ENCODE peak calls at places on chromosomes 3 and 15, in nine cellular contexts. W is aorta; A is NCI-H748 treated with DMSO at 0.1 percent for 48 hours; T is HFFc6; S is WTC11; Z is activated T-cell treated with anti-CD3 and anti-CD28 coated beads, Interleukin-2, amount 50 U/mL, for 72 hours; P is memory B cell; I is retinal pigment epithelial cell; G is GM12865. C is an unnamed sample.

GRCh38 chr15:92714457-92715401 is 59.2 kb upstream of the FAM174B start:
- DNase-seq in Z (peak; percentile 84), S (peak; percentile 82), I (peak; percentile 21), P (peak; percentile 72), W (peak; percentile 91), G (peak; percentile 67), A (peak; percentile 60), T (peak; percentile 57), C (peak; percentile 88)

GRCh38 chr3:52352566-52352965 is 36.4 kb downstream of the DNAH1 start:
- DNase-seq in T (no peak), W (peak; percentile 64), G (no peak), S (no peak), A (no peak), Z (no peak), I (no peak), P (no peak), C (no peak)

GRCh38 chr3:128853826-128854225 is 25.6 kb upstream of the ACAD9 start:
- DNase-seq in W (no peak), G (no peak), A (no peak), P (no peak), Z (no peak), S (no peak), I (no peak), T (no peak), C (no peak)

GRCh38 chr3:130896101-130896500 is 2.2 kb downstream of the ATP2C1 start:
- DNase-seq in A (no peak), S (no peak), Z (no peak), P (no peak), T (no peak), G (peak; percentile 56), I (no peak), W (no peak), C (no peak)

GRCh38 chr3:123686254-123686653 is 101.4 kb upstream of the HACD2 start:
- DNase-seq in I (no peak), S (no peak), T (no peak), Z (no peak), P (no peak), G (no peak), A (no peak), W (no peak), C (no peak)

GRCh38 chr3:52854013-52854412 is 19.2 kb upstream of the MUSTN1 start:
- DNase-seq in A (no peak), W (no peak), P (no peak), G (no peak), T (no peak), I (no peak), Z (no peak), S (no peak), C (no peak)

GRCh38 chr3:183151086-183151485 is 11.4 kb downstream of the LAMP3 start:
- DNase-seq in P (no peak), T (no peak), Z (no peak), G (no peak), I (no peak), A (no peak), S (no peak), W (no peak), C (no peak)

GRCh38 chr3:114454592-114455251 is 160.9 kb downstream of the TIGIT start:
- DNase-seq in W (no peak), S (no peak), Z (no peak), A (no peak), T (no peak), G (peak; percentile 65), I (no peak), P (peak; percentile 44), C (no peak)

GRCh38 chr3:192869131-192870027 is 48.3 kb downstream of the MB21D2 start:
- DNase-seq in A (no peak), P (no peak), G (no peak), S (no peak), Z (no peak), T (peak; percentile 72), I (no peak), W (no peak), C (no peak)

GRCh38 chr15:58457466-58457965 is 25.7 kb downstream of the LIPC start:
- DNase-seq in I (no peak), Z (peak; percentile 72), G (peak; percentile 88), A (no peak), W (no peak), P (no peak), T (peak; percentile 86), S (no peak), C (no peak)

GRCh38 chr15:85745525-85745924 is 49.2 kb downstream of the KLHL25 start:
- DNase-seq in Z (no peak), P (no peak), I (no peak), S (no peak), A (no peak), G (no peak), W (peak; percentile 67), T (no peak), C (no peak)

GRCh38 chr3:58151637-58152036 is 59.1 kb downstream of the DNASE1L3 start:
- DNase-seq in W (no peak), S (no peak), A (no peak), I (no peak), T (no peak), Z (no peak), P (no peak), G (no peak), C (no peak)

GRCh38 chr3:66076861-66077495 is 38.3 kb upstream of the MAGI1 start:
- DNase-seq in I (peak; percentile 33), S (no peak), G (no peak), Z (no peak), A (no peak), T (peak; percentile 63), P (no peak), W (no peak), C (no peak)

GRCh38 chr15:80317389-80318169 is 65.6 kb upstream of the CTXND1 start:
- DNase-seq in P (no peak), G (peak; percentile 57), Z (peak; percentile 8), W (no peak), A (no peak), T (peak; percentile 95), S (no peak), I (no peak), C (no peak)

GRCh38 chr3:115347737-115348136 is 200.6 kb upstream of the ZBTB20 start:
- DNase-seq in W (no peak), G (no peak), Z (no peak), I (no peak), P (no peak), S (no peak), A (no peak), T (no peak), C (no peak)

GRCh38 chr15:63043391-63044076 is 987 bp downstream of the TPM1 start:
- DNase-seq in T (no peak), G (no peak), Z (peak; percentile 15), S (no peak), A (no peak), I (no peak), W (peak; percentile 80), P (peak; percentile 54), C (peak; percentile 93)

GRCh38 chr3:171565671-171566070 is 105.5 kb upstream of the TNIK start:
- DNase-seq in I (no peak), G (no peak), W (no peak), Z (no peak), T (peak; percentile 31), A (no peak), P (no peak), S (no peak), C (no peak)

GRCh38 chr3:128988286-128988685 is 5.6 kb downstream of the CFAP92 start:
- DNase-seq in P (no peak), A (no peak), G (no peak), W (no peak), Z (no peak), I (no peak), S (no peak), T (no peak), C (no peak)

GRCh38 chr3:8885806-8886205 is 77.5 kb downstream of the RAD18 start:
- DNase-seq in S (no peak), Z (no peak), T (peak; percentile 40), G (no peak), A (no peak), P (no peak), W (no peak), I (no peak), C (no peak)

GRCh38 chr3:117036259-117036799 is 326.8 kb downstream of the TUSC7 start:
- DNase-seq in Z (no peak), G (no peak), A (no peak), I (no peak), W (no peak), S (no peak), T (peak; percentile 60), P (no peak), C (no peak)

GRCh38 chr3:69189487-69189886 is 67.1 kb upstream of the LMOD3 start:
- DNase-seq in G (no peak), T (no peak), S (no peak), P (no peak), I (no peak), W (no peak), A (no peak), Z (no peak), C (no peak)

GRCh38 chr3:12470111-12470510 is 14.2 kb upstream of the TSEN2 start:
- DNase-seq in Z (no peak), T (peak; percentile 36), W (no peak), P (no peak), S (no peak), A (no peak), I (no peak), G (no peak), C (no peak)

GRCh38 chr3:18580268-18580667 is 155.1 kb upstream of the SATB1 start:
- DNase-seq in I (no peak), A (peak; percentile 84), S (no peak), W (no peak), T (no peak), G (no peak), Z (no peak), P (no peak), C (no peak)

GRCh38 chr3:159763466-159764210 is 225.0 kb upstream of the IL12A start:
- DNase-seq in P (peak; percentile 21), T (peak; percentile 84), I (no peak), G (peak; percentile 63), W (peak; percentile 93), Z (peak; percentile 47), A (peak; percentile 56), S (peak; percentile 81), C (peak; percentile 83)

GRCh38 chr15:64460737-64461576 is 579 bp downstream of the ZNF609 start:
- DNase-seq in G (peak; percentile 63), W (peak; percentile 78), P (peak; percentile 24), A (peak; percentile 45), T (peak; percentile 85), Z (peak; percentile 48), I (no peak), S (peak; percentile 33), C (peak; percentile 34)

GRCh38 chr3:158382479-158382878 is 188.5 kb upstream of the MLF1 start:
- DNase-seq in I (no peak), T (no peak), G (no peak), P (no peak), W (no peak), Z (no peak), A (no peak), S (no peak), C (no peak)

GRCh38 chr3:197362086-197362485 is 63.7 kb upstream of the DLG1 start:
- DNase-seq in I (no peak), A (no peak), Z (no peak), T (no peak), P (no peak), G (no peak), W (no peak), S (no peak), C (no peak)

GRCh38 chr15:50506121-50506520 is 40.3 kb downstream of the USP50 start:
- DNase-seq in Z (no peak), A (no peak), S (peak; percentile 60), W (no peak), T (no peak), I (peak; percentile 28), G (no peak), P (no peak), C (no peak)

GRCh38 chr3:47250309-47251060 is 32.1 kb downstream of the KIF9 start:
- DNase-seq in P (no peak), Z (no peak), A (no peak), G (peak; percentile 23), W (no peak), S (peak; percentile 44), T (peak; percentile 31), I (no peak), C (no peak)

GRCh38 chr3:54535619-54536018 is 392.2 kb downstream of the LRTM1 start:
- DNase-seq in A (no peak), G (no peak), P (no peak), T (no peak), I (no peak), S (no peak), Z (no peak), W (no peak), C (no peak)